ENCODE peak calls at places on chromosomes 13 and 19, in eight cellular contexts. One of them, this sample, is unnamed.
A peak's percentile ranks its signal among the peaks of the same experiment; 100 is the strongest.

GRCh38 chr13:80462567-80462966 is 121.6 kb upstream of the SPRY2 start:
- DNase-seq in mesenchymal stem cell: no peak
- DNase-seq in kidney: no peak
- DNase-seq in right cardiac atrium: no peak
- DNase-seq in mucosa of descending colon: no peak
- DNase-seq in kidney epithelial cell: no peak
- DNase-seq in fibroblast of the aortic adventitia: no peak
- DNase-seq in AG04450: no peak
- DNase-seq in this sample: no peak

GRCh38 chr19:31503211-31503610 is 154.0 kb upstream of the TSHZ3 start:
- DNase-seq in right cardiac atrium: no peak
- DNase-seq in AG04450: no peak
- DNase-seq in mucosa of descending colon: no peak
- DNase-seq in kidney epithelial cell: no peak
- DNase-seq in fibroblast of the aortic adventitia: no peak
- DNase-seq in kidney: no peak
- DNase-seq in mesenchymal stem cell: no peak
- DNase-seq in this sample: no peak

GRCh38 chr19:33133438-33134031 is 1.6 kb downstream of the WDR88 start:
- DNase-seq in AG04450: no peak
- DNase-seq in kidney epithelial cell: no peak
- DNase-seq in fibroblast of the aortic adventitia: peak; percentile 10
- DNase-seq in mesenchymal stem cell: no peak
- DNase-seq in kidney: no peak
- DNase-seq in mucosa of descending colon: no peak
- DNase-seq in right cardiac atrium: no peak
- DNase-seq in this sample: no peak

GRCh38 chr19:49952475-49952829 is 8.5 kb downstream of the SIGLEC11 start:
- DNase-seq in AG04450: no peak
- DNase-seq in kidney epithelial cell: no peak
- DNase-seq in fibroblast of the aortic adventitia: peak; percentile 52
- DNase-seq in kidney: no peak
- DNase-seq in mesenchymal stem cell: no peak
- DNase-seq in mucosa of descending colon: no peak
- DNase-seq in right cardiac atrium: no peak
- DNase-seq in this sample: no peak

GRCh38 chr19:50449236-50449899 is 16.7 kb downstream of the MYBPC2 start:
- DNase-seq in right cardiac atrium: no peak
- DNase-seq in mesenchymal stem cell: no peak
- DNase-seq in kidney: no peak
- DNase-seq in fibroblast of the aortic adventitia: no peak
- DNase-seq in mucosa of descending colon: no peak
- DNase-seq in kidney epithelial cell: no peak
- DNase-seq in AG04450: no peak
- DNase-seq in this sample: no peak

GRCh38 chr13:60226507-60226906 is 62.8 kb upstream of the DIAPH3 start:
- DNase-seq in right cardiac atrium: peak; percentile 30
- DNase-seq in kidney: no peak
- DNase-seq in kidney epithelial cell: no peak
- DNase-seq in mesenchymal stem cell: peak; percentile 15
- DNase-seq in mucosa of descending colon: no peak
- DNase-seq in AG04450: peak; percentile 8
- DNase-seq in fibroblast of the aortic adventitia: peak; percentile 25
- DNase-seq in this sample: peak; percentile 4

GRCh38 chr13:23697772-23698313 is 127.6 kb downstream of the TNFRSF19 start:
- DNase-seq in mucosa of descending colon: no peak
- DNase-seq in kidney epithelial cell: no peak
- DNase-seq in AG04450: no peak
- DNase-seq in right cardiac atrium: no peak
- DNase-seq in mesenchymal stem cell: no peak
- DNase-seq in fibroblast of the aortic adventitia: no peak
- DNase-seq in kidney: no peak
- DNase-seq in this sample: no peak

GRCh38 chr19:1486720-1487575 is 3.2 kb downstream of the PCSK4 start:
- DNase-seq in kidney epithelial cell: no peak
- DNase-seq in mucosa of descending colon: peak; percentile 54
- DNase-seq in kidney: peak; percentile 73
- DNase-seq in fibroblast of the aortic adventitia: no peak
- DNase-seq in mesenchymal stem cell: no peak
- DNase-seq in right cardiac atrium: no peak
- DNase-seq in AG04450: no peak
- DNase-seq in this sample: no peak

GRCh38 chr13:48542138-48542537 is 9.3 kb upstream of the RCBTB2 start:
- DNase-seq in mesenchymal stem cell: no peak
- DNase-seq in AG04450: no peak
- DNase-seq in fibroblast of the aortic adventitia: no peak
- DNase-seq in mucosa of descending colon: no peak
- DNase-seq in right cardiac atrium: peak; percentile 42
- DNase-seq in kidney: no peak
- DNase-seq in kidney epithelial cell: no peak
- DNase-seq in this sample: no peak

GRCh38 chr19:18966304-18966703 is 25.3 kb upstream of the HOMER3 start:
- DNase-seq in mesenchymal stem cell: no peak
- DNase-seq in AG04450: no peak
- DNase-seq in mucosa of descending colon: no peak
- DNase-seq in kidney: no peak
- DNase-seq in right cardiac atrium: no peak
- DNase-seq in kidney epithelial cell: no peak
- DNase-seq in fibroblast of the aortic adventitia: no peak
- DNase-seq in this sample: no peak

GRCh38 chr19:48961051-48961649 is 4.0 kb upstream of the FTL start:
- DNase-seq in mucosa of descending colon: peak; percentile 59
- DNase-seq in mesenchymal stem cell: peak; percentile 37
- DNase-seq in kidney: no peak
- DNase-seq in fibroblast of the aortic adventitia: no peak
- DNase-seq in kidney epithelial cell: no peak
- DNase-seq in right cardiac atrium: no peak
- DNase-seq in AG04450: no peak
- DNase-seq in this sample: no peak

GRCh38 chr13:42355841-42356575 is 84.1 kb downstream of the AKAP11 start:
- DNase-seq in AG04450: no peak
- DNase-seq in right cardiac atrium: no peak
- DNase-seq in fibroblast of the aortic adventitia: no peak
- DNase-seq in kidney: no peak
- DNase-seq in kidney epithelial cell: no peak
- DNase-seq in mucosa of descending colon: no peak
- DNase-seq in mesenchymal stem cell: no peak
- DNase-seq in this sample: no peak

GRCh38 chr19:38952395-38953165 is 21.8 kb downstream of the MRPS12 start:
- DNase-seq in AG04450: no peak
- DNase-seq in fibroblast of the aortic adventitia: no peak
- DNase-seq in right cardiac atrium: no peak
- DNase-seq in mucosa of descending colon: no peak
- DNase-seq in mesenchymal stem cell: peak; percentile 49
- DNase-seq in kidney epithelial cell: peak; percentile 68
- DNase-seq in kidney: peak; percentile 29
- DNase-seq in this sample: no peak

GRCh38 chr13:46992383-46992952 is 95.6 kb upstream of the HTR2A start:
- DNase-seq in mucosa of descending colon: no peak
- DNase-seq in AG04450: no peak
- DNase-seq in right cardiac atrium: no peak
- DNase-seq in kidney: no peak
- DNase-seq in fibroblast of the aortic adventitia: peak; percentile 11
- DNase-seq in mesenchymal stem cell: no peak
- DNase-seq in kidney epithelial cell: no peak
- DNase-seq in this sample: no peak

GRCh38 chr19:10473192-10473591 is 30.0 kb downstream of the KEAP1 start:
- DNase-seq in mesenchymal stem cell: no peak
- DNase-seq in kidney: no peak
- DNase-seq in right cardiac atrium: no peak
- DNase-seq in AG04450: no peak
- DNase-seq in kidney epithelial cell: no peak
- DNase-seq in fibroblast of the aortic adventitia: peak; percentile 30
- DNase-seq in mucosa of descending colon: no peak
- DNase-seq in this sample: no peak

GRCh38 chr13:43730642-43731041 is 56.1 kb downstream of the ENOX1 start:
- DNase-seq in AG04450: peak; percentile 46
- DNase-seq in mucosa of descending colon: no peak
- DNase-seq in mesenchymal stem cell: peak; percentile 85
- DNase-seq in kidney epithelial cell: no peak
- DNase-seq in right cardiac atrium: no peak
- DNase-seq in fibroblast of the aortic adventitia: peak; percentile 17
- DNase-seq in kidney: peak; percentile 65
- DNase-seq in this sample: peak; percentile 94

GRCh38 chr19:17075860-17076538 is 422 bp downstream of the MYO9B start:
- DNase-seq in right cardiac atrium: peak; percentile 76
- DNase-seq in mesenchymal stem cell: peak; percentile 51
- DNase-seq in AG04450: no peak
- DNase-seq in kidney epithelial cell: no peak
- DNase-seq in fibroblast of the aortic adventitia: no peak
- DNase-seq in kidney: peak; percentile 89
- DNase-seq in mucosa of descending colon: peak; percentile 80
- DNase-seq in this sample: no peak

GRCh38 chr19:383922-384800 is 24.8 kb downstream of the C2CD4C start:
- DNase-seq in kidney epithelial cell: no peak
- DNase-seq in mesenchymal stem cell: peak; percentile 11
- DNase-seq in fibroblast of the aortic adventitia: peak; percentile 5
- DNase-seq in kidney: peak; percentile 72
- DNase-seq in AG04450: no peak
- DNase-seq in mucosa of descending colon: no peak
- DNase-seq in right cardiac atrium: peak; percentile 73
- DNase-seq in this sample: no peak

GRCh38 chr19:45823182-45823581 is 8.1 kb upstream of the RSPH6A start:
- DNase-seq in fibroblast of the aortic adventitia: no peak
- DNase-seq in kidney epithelial cell: no peak
- DNase-seq in mesenchymal stem cell: no peak
- DNase-seq in right cardiac atrium: no peak
- DNase-seq in mucosa of descending colon: no peak
- DNase-seq in kidney: no peak
- DNase-seq in AG04450: no peak
- DNase-seq in this sample: no peak

GRCh38 chr19:45821103-45821521 is 6.0 kb upstream of the RSPH6A start:
- DNase-seq in mucosa of descending colon: no peak
- DNase-seq in mesenchymal stem cell: no peak
- DNase-seq in kidney epithelial cell: no peak
- DNase-seq in fibroblast of the aortic adventitia: no peak
- DNase-seq in right cardiac atrium: no peak
- DNase-seq in kidney: no peak
- DNase-seq in AG04450: no peak
- DNase-seq in this sample: no peak

GRCh38 chr19:45821570-45821969 is 6.5 kb upstream of the RSPH6A start:
- DNase-seq in mesenchymal stem cell: no peak
- DNase-seq in right cardiac atrium: no peak
- DNase-seq in mucosa of descending colon: no peak
- DNase-seq in fibroblast of the aortic adventitia: no peak
- DNase-seq in AG04450: no peak
- DNase-seq in kidney epithelial cell: no peak
- DNase-seq in kidney: no peak
- DNase-seq in this sample: no peak

GRCh38 chr19:45824041-45824471 is 8.9 kb upstream of the RSPH6A start:
- DNase-seq in right cardiac atrium: no peak
- DNase-seq in mesenchymal stem cell: no peak
- DNase-seq in kidney: peak; percentile 88
- DNase-seq in mucosa of descending colon: no peak
- DNase-seq in kidney epithelial cell: no peak
- DNase-seq in fibroblast of the aortic adventitia: no peak
- DNase-seq in AG04450: no peak
- DNase-seq in this sample: no peak

GRCh38 chr19:45822716-45823115 is 7.6 kb upstream of the RSPH6A start:
- DNase-seq in kidney epithelial cell: no peak
- DNase-seq in mucosa of descending colon: no peak
- DNase-seq in AG04450: no peak
- DNase-seq in mesenchymal stem cell: no peak
- DNase-seq in kidney: no peak
- DNase-seq in right cardiac atrium: no peak
- DNase-seq in fibroblast of the aortic adventitia: no peak
- DNase-seq in this sample: no peak
- H3K4me3 ChIP-seq in kidney epithelial cell: no peak overlapping the region
- H3K4me3 ChIP-seq in mucosa of descending colon: no peak overlapping the region
- H3K4me3 ChIP-seq in AG04450: no peak overlapping the region
- H3K4me3 ChIP-seq in mesenchymal stem cell: no peak overlapping the region
- H3K4me3 ChIP-seq in kidney: no peak overlapping the region
- H3K4me3 ChIP-seq in right cardiac atrium: no peak overlapping the region
- H3K4me3 ChIP-seq in fibroblast of the aortic adventitia: no peak overlapping the region
- H3K4me3 ChIP-seq in this sample: no peak overlapping the region

GRCh38 chr13:112586334-112586733 is 1.6 kb downstream of the TUBGCP3 start:
- DNase-seq in kidney epithelial cell: no peak
- DNase-seq in kidney: no peak
- DNase-seq in mesenchymal stem cell: no peak
- DNase-seq in fibroblast of the aortic adventitia: no peak
- DNase-seq in mucosa of descending colon: no peak
- DNase-seq in AG04450: no peak
- DNase-seq in right cardiac atrium: no peak
- DNase-seq in this sample: no peak
- H3K4me3 ChIP-seq in kidney epithelial cell: no peak overlapping the region
- H3K4me3 ChIP-seq in kidney: no peak overlapping the region
- H3K4me3 ChIP-seq in mesenchymal stem cell: no peak overlapping the region
- H3K4me3 ChIP-seq in fibroblast of the aortic adventitia: peak overlapping the region; percentile 96
- H3K4me3 ChIP-seq in mucosa of descending colon: no peak overlapping the region
- H3K4me3 ChIP-seq in AG04450: no peak overlapping the region
- H3K4me3 ChIP-seq in right cardiac atrium: no peak overlapping the region
- H3K4me3 ChIP-seq in this sample: no peak overlapping the region

DNA sequence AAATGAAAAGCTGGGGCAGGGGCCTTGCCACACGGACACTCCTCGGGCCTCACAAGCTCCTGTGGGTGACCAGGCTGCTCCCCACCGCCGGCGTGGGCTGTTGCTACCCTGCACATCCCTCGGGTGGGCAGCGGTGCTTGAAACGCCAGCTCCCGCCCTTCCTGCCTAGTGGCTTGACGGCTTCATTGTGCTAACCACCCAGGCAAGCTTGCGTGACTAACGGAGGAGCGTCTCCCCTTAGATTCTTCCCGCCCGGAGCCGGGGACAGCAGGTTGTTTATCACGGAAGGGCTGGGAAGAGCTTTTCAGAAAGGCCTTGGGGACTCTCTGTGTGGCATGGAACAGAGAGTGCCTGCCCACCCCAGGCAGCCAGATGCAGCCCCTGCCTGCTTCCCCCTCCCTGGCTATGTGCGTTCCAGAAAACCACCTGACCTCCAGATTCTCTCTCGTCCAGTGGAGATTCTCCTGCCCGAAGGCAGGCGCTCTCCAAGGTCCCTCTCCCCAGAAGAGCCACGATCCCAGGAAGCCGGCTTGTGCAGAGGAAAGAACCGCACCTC is 153.4 kb downstream of the KATNAL1 start:
- DNase-seq in right cardiac atrium: no peak
- DNase-seq in kidney epithelial cell: no peak
- DNase-seq in AG04450: no peak
- DNase-seq in kidney: no peak
- DNase-seq in mesenchymal stem cell: no peak
- DNase-seq in fibroblast of the aortic adventitia: no peak
- DNase-seq in mucosa of descending colon: no peak
- DNase-seq in this sample: no peak
- H3K4me3 ChIP-seq in right cardiac atrium: no peak overlapping the region
- H3K4me3 ChIP-seq in kidney epithelial cell: no peak overlapping the region
- H3K4me3 ChIP-seq in AG04450: no peak overlapping the region
- H3K4me3 ChIP-seq in kidney: no peak overlapping the region
- H3K4me3 ChIP-seq in mesenchymal stem cell: no peak overlapping the region
- H3K4me3 ChIP-seq in fibroblast of the aortic adventitia: no peak overlapping the region
- H3K4me3 ChIP-seq in mucosa of descending colon: no peak overlapping the region
- H3K4me3 ChIP-seq in this sample: no peak overlapping the region

DNA sequence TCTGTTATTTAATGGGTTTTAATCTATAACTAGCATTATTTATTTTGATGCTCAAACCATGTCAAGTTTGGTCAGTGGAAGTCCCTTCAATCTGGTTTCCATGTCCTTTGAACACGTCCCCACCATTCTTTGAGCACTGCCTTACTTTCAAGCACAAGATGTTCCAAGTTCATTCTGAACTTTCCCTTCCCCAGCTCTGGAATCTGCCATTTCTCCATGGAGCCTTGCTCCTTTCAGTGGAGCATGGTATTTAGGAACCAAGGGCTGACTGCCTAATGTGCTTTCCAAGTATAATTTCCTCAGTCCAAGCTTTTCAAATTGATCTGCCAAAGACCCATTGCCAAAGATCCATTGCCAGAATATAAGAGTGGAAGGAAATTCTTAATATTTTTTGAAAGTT is 1.1 kb upstream of the ZNF546 start:
- DNase-seq in fibroblast of the aortic adventitia: peak; percentile 18
- DNase-seq in kidney epithelial cell: no peak
- DNase-seq in right cardiac atrium: no peak
- DNase-seq in mucosa of descending colon: no peak
- DNase-seq in kidney: no peak
- DNase-seq in mesenchymal stem cell: no peak
- DNase-seq in AG04450: no peak
- DNase-seq in this sample: no peak
- H3K4me3 ChIP-seq in fibroblast of the aortic adventitia: peak overlapping the region; percentile 91
- H3K4me3 ChIP-seq in kidney epithelial cell: peak overlapping the region; percentile 61
- H3K4me3 ChIP-seq in right cardiac atrium: peak overlapping the region; percentile 93
- H3K4me3 ChIP-seq in mucosa of descending colon: no peak overlapping the region
- H3K4me3 ChIP-seq in kidney: peak overlapping the region; percentile 97
- H3K4me3 ChIP-seq in mesenchymal stem cell: no peak overlapping the region
- H3K4me3 ChIP-seq in AG04450: peak overlapping the region; percentile 91
- H3K4me3 ChIP-seq in this sample: peak overlapping the region; percentile 80

This sample was measured in skeletal muscle cell.